ENCODE peak calls at places on chromosomes 4 and X, in six cellular contexts. U is upper lobe of left lung, W is gastrocnemius medialis, O is A549, N is body of pancreas, T is K562. M is an unnamed sample.

GRCh38 chrX:48511561-48511960 is 2.8 kb downstream of the PORCN start:
- ATAC-seq in T (no peak), N (peak; percentile 31), W (no peak), U (no peak), O (peak; percentile 40), M (no peak)

GRCh38 chrX:130216312-130216711 is 44.5 kb downstream of the RAB33A start:
- ATAC-seq in T (peak; percentile 85), U (no peak), N (no peak), W (no peak), O (no peak), M (no peak)

GRCh38 chr4:80266902-80267380 is 477 bp downstream of the FGF5 start:
- ATAC-seq in T (peak; percentile 79), N (no peak), U (no peak), O (peak; percentile 54), W (no peak), M (peak; percentile 39)

GRCh38 chr4:13089659-13089998 is 394.5 kb downstream of the RAB28 start:
- ATAC-seq in W (no peak), O (no peak), N (no peak), T (no peak), U (no peak), M (no peak)

GRCh38 chr4:124904723-124905390 is 192.3 kb upstream of the ANKRD50 start:
- ATAC-seq in W (no peak), U (no peak), N (peak; percentile 8), T (no peak), O (no peak), M (no peak)

GRCh38 chr4:70945046-70945445 is 42.9 kb downstream of the MOB1B start:
- ATAC-seq in N (no peak), U (no peak), T (no peak), O (no peak), W (no peak), M (no peak)

GRCh38 chr4:184273166-184274147 is 55.8 kb upstream of the ENPP6 start:
- ATAC-seq in O (no peak), U (no peak), N (no peak), T (no peak), W (no peak), M (no peak)

GRCh38 chrX:45749375-45749774 is 548.7 kb upstream of the DIPK2B start:
- ATAC-seq in W (no peak), O (no peak), U (no peak), T (no peak), N (no peak), M (no peak)

GRCh38 chr4:164949448-164950118 is 27.9 kb downstream of the TRIM61 start:
- ATAC-seq in N (no peak), W (no peak), U (no peak), O (no peak), T (no peak), M (no peak)

GRCh38 chr4:37763164-37763444 is 63.4 kb upstream of the PGM2 start:
- ATAC-seq in W (no peak), T (no peak), O (no peak), U (no peak), N (no peak), M (no peak)

GRCh38 chr4:184424993-184425758 is 49.2 kb downstream of the IRF2 start:
- ATAC-seq in T (no peak), W (peak; percentile 53), U (peak; percentile 58), N (no peak), O (no peak), M (peak; percentile 23)

GRCh38 chr4:70624226-70624793 is 4.2 kb upstream of the ENAM start:
- ATAC-seq in T (no peak), O (no peak), W (no peak), U (no peak), N (no peak), M (no peak)

GRCh38 chr4:122963222-122963621 is 40.8 kb upstream of the NUDT6 start:
- ATAC-seq in N (no peak), T (no peak), U (no peak), W (no peak), O (no peak), M (no peak)

GRCh38 chr4:73853246-73853704 is at the start of gene PF4V1:
- ATAC-seq in O (no peak), N (peak; percentile 54), T (no peak), W (no peak), U (peak; percentile 39), M (no peak)

GRCh38 chr4:47109379-47109778 is 78.0 kb downstream of the GABRB1 start:
- ATAC-seq in N (no peak), T (no peak), U (no peak), W (no peak), O (no peak), M (no peak)

GRCh38 chr4:56296449-56296990 is 90.8 kb downstream of the AASDH start:
- ATAC-seq in W (no peak), N (no peak), T (no peak), U (no peak), O (no peak), M (no peak)

GRCh38 chrX:5388087-5388486 is 840.6 kb downstream of the NLGN4X start:
- ATAC-seq in N (no peak), U (no peak), W (no peak), O (no peak), T (no peak), M (no peak)

GRCh38 chr4:67545996-67546356 is 673 bp upstream of the CENPC start:
- ATAC-seq in N (no peak), T (no peak), U (no peak), O (no peak), W (no peak), M (no peak)

GRCh38 chr4:67542076-67542475 is 3.2 kb downstream of the CENPC start:
- ATAC-seq in N (no peak), W (no peak), T (no peak), O (no peak), U (no peak), M (no peak)

GRCh38 chr4:67549123-67549522 is 3.8 kb upstream of the CENPC start:
- ATAC-seq in W (no peak), N (no peak), U (no peak), T (no peak), O (no peak), M (no peak)

GRCh38 chr4:67546971-67547370 is 1.7 kb upstream of the CENPC start:
- ATAC-seq in N (no peak), T (no peak), U (no peak), W (no peak), O (no peak), M (no peak)

DNA sequence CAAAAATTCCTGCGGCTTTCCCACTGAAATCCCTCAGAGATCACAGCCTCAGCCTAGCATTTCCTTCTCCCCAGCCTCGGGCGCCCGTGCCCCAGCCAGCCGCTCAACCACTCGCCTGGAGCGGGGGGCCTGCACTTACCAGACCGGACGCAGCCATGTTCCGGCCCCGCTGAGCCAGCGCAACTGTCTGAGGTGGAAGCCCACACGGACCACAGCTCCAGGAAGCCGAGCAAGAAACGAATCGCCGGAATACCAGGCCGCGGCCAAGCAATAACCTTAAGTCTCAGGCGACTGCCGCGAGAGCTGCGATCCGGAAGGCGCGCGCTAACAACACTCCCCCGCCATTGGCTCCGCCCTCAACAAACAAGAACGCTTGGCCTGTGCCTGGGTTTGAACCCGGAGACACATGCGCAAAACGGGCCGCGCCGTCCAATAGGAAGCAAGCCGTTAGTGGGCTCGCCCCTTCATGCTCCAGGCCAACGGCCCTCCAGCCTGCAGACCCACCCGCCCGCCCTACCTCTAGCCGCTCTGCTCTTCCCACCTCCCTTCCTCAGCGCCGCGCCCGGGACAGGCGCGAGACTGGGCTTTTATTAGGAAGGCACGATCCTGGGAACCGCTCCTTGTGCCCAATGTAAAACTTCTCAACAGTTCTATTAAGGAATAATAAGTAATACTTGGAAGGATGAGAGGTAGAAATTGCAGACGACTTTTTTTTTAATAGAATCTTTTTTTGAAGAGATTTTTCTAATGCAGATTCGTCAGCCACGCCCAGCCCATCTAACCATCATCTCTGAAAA is at the start of gene CENPC:
- ATAC-seq in W (peak; percentile 97), T (peak; percentile 96), O (peak; percentile 99), N (peak; percentile 98), U (peak; percentile 99), M (peak; percentile 100)
- TF ChIP-seq POLR2A in W (peak; percentile 79), T (peak; percentile 97), O (peak; percentile 39), N (peak; percentile 98), U (no peak), M (peak; percentile 82)

GRCh38 chrX:39899059-39899458 is 198.7 kb downstream of the BCOR start:
- ATAC-seq in W (no peak), U (no peak), O (no peak), T (no peak), N (no peak), M (no peak)

GRCh38 chrX:39899876-39900787 is 197.6 kb downstream of the BCOR start:
- ATAC-seq in U (no peak), O (no peak), T (no peak), N (no peak), W (no peak), M (no peak)

GRCh38 chrX:39898147-39898546 is 199.6 kb downstream of the BCOR start:
- ATAC-seq in T (no peak), O (no peak), W (no peak), U (no peak), N (no peak), M (no peak)

GRCh38 chrX:39903343-39903742 is 194.4 kb downstream of the BCOR start:
- ATAC-seq in N (no peak), O (no peak), U (no peak), W (no peak), T (no peak), M (no peak)

DNA sequence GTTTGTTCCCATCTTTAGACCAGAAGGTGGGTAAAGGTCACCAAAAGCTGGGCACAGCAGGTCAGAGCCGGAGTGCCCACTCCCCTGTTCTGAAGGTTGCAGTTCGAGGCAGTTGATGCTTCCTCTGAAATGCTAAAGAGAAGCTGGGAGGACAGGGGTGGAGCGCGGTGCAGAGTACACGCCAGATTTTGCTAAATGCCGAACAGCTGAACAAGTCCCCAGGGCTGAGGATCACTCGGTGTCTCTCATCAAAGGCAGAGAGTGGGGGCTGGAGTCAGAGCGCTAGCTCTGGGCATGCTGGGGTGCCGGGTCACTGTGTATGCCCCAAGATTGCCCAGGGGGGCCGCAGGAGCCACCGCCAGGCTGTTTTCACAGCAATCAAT is 197.0 kb downstream of the BCOR start:
- ATAC-seq in U (no peak), W (no peak), O (no peak), N (no peak), T (no peak), M (no peak)
- H3K4me3 ChIP-seq in U (no peak overlapping the region), W (no peak overlapping the region), O (no peak overlapping the region), N (no peak overlapping the region), T (no peak overlapping the region), M (no peak overlapping the region)

GRCh38 chrX:131778269-131779218 is 234.7 kb downstream of the OR13H1 start:
- ATAC-seq in O (peak; percentile 91), U (peak; percentile 83), W (no peak), T (no peak), N (no peak), M (peak; percentile 75)
- TF ChIP-seq POLR2A in O (no peak), U (no peak), W (no peak), T (no peak), N (no peak), M (no peak)

DNA sequence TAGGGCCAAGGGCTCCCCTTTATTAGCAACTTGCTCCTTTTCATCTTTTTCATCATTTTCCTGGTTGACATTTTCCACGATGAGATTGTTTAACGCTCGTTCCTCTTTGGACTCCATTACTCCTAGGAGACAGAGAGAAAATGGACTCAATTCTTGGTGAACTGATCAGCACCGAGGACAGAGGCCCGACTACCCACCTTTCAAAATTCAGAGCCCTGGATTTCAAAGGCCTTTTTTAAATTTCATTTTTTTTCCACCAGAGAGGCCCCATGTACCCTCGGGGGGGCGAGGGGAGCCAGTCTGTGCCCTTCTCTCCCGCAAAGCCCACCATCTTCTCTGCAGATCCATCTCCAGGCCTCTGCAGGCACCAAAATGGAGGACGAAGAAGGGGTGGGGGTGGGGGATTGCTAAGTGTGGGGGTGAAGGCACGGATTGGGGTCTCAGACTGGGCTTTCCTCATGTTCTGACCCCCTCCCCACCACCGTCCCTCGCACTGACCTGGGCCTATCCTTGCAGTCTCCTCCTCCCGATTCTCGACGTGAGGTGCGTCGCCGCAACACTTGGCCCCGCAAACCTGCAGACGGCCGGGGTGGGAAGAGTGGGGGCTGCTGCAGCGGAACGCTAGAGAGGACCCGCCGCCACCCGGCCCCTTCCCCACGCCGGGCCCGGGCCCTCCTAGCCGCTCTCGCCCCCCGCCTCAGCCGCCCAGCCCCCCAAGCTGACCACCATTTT is 764 bp downstream of the BEX2 start:
- ATAC-seq in N (no peak), U (peak; percentile 43), W (no peak), O (no peak), T (peak; percentile 48), M (no peak)
- H3K4me3 ChIP-seq in N (peak overlapping the region; percentile 13), U (peak overlapping the region; percentile 0), W (peak overlapping the region; percentile 44), O (peak overlapping the region; percentile 54), T (peak overlapping the region; percentile 60), M (peak overlapping the region; percentile 59)